ENCODE peak calls at places on chromosomes 5 and 9, in six cellular contexts. One of them, this sample, is unnamed.

GRCh38 chr9:15513335-15513734 is 2.6 kb upstream of the PSIP1 start:
- DNase-seq in AG09309: no peak
- DNase-seq in stimulated activated CD8-positive, alpha-beta memory T cell treated with anti-CD3 and anti-CD28 coated beads, Interleukin-2, amount 100 ng/mL, for 48 hours: no peak
- DNase-seq in NCI-H1048: no peak
- DNase-seq in left lung: no peak
- DNase-seq in osteocyte: no peak
- DNase-seq in this sample: no peak

GRCh38 chr5:136080113-136080482 is 51.3 kb downstream of the TGFBI start:
- DNase-seq in AG09309: no peak
- DNase-seq in stimulated activated CD8-positive, alpha-beta memory T cell treated with anti-CD3 and anti-CD28 coated beads, Interleukin-2, amount 100 ng/mL, for 48 hours: no peak
- DNase-seq in NCI-H1048: no peak
- DNase-seq in left lung: no peak
- DNase-seq in osteocyte: no peak
- DNase-seq in this sample: no peak

GRCh38 chr5:173412566-173412965 is 84.4 kb upstream of the STC2 start:
- DNase-seq in AG09309: no peak
- DNase-seq in stimulated activated CD8-positive, alpha-beta memory T cell treated with anti-CD3 and anti-CD28 coated beads, Interleukin-2, amount 100 ng/mL, for 48 hours: no peak
- DNase-seq in NCI-H1048: no peak
- DNase-seq in left lung: no peak
- DNase-seq in osteocyte: no peak
- DNase-seq in this sample: no peak

GRCh38 chr9:135060461-135061116 is 26.9 kb upstream of the OLFM1 start:
- DNase-seq in AG09309: no peak
- DNase-seq in stimulated activated CD8-positive, alpha-beta memory T cell treated with anti-CD3 and anti-CD28 coated beads, Interleukin-2, amount 100 ng/mL, for 48 hours: no peak
- DNase-seq in NCI-H1048: no peak
- DNase-seq in left lung: peak
- DNase-seq in osteocyte: no peak
- DNase-seq in this sample: peak

GRCh38 chr5:17910318-17910717 is 276.1 kb downstream of the TAF11L14 start:
- DNase-seq in AG09309: no peak
- DNase-seq in stimulated activated CD8-positive, alpha-beta memory T cell treated with anti-CD3 and anti-CD28 coated beads, Interleukin-2, amount 100 ng/mL, for 48 hours: no peak
- DNase-seq in NCI-H1048: no peak
- DNase-seq in left lung: no peak
- DNase-seq in osteocyte: no peak
- DNase-seq in this sample: no peak

GRCh38 chr5:143527808-143528207 is 124.3 kb upstream of the NR3C1 start:
- DNase-seq in AG09309: no peak
- DNase-seq in stimulated activated CD8-positive, alpha-beta memory T cell treated with anti-CD3 and anti-CD28 coated beads, Interleukin-2, amount 100 ng/mL, for 48 hours: no peak
- DNase-seq in NCI-H1048: no peak
- DNase-seq in left lung: no peak
- DNase-seq in osteocyte: no peak
- DNase-seq in this sample: no peak

GRCh38 chr5:75672616-75673015 is 44.6 kb downstream of the POC5 start:
- DNase-seq in AG09309: no peak
- DNase-seq in stimulated activated CD8-positive, alpha-beta memory T cell treated with anti-CD3 and anti-CD28 coated beads, Interleukin-2, amount 100 ng/mL, for 48 hours: no peak
- DNase-seq in NCI-H1048: no peak
- DNase-seq in left lung: no peak
- DNase-seq in osteocyte: no peak
- DNase-seq in this sample: no peak

GRCh38 chr9:137138058-137138697 is 776 bp upstream of the GRIN1 start:
- DNase-seq in AG09309: no peak
- DNase-seq in stimulated activated CD8-positive, alpha-beta memory T cell treated with anti-CD3 and anti-CD28 coated beads, Interleukin-2, amount 100 ng/mL, for 48 hours: no peak
- DNase-seq in NCI-H1048: no peak
- DNase-seq in left lung: no peak
- DNase-seq in osteocyte: no peak
- DNase-seq in this sample: no peak

GRCh38 chr9:97307091-97307490 is 368 bp upstream of the CCDC180 start:
- DNase-seq in AG09309: no peak
- DNase-seq in stimulated activated CD8-positive, alpha-beta memory T cell treated with anti-CD3 and anti-CD28 coated beads, Interleukin-2, amount 100 ng/mL, for 48 hours: peak
- DNase-seq in NCI-H1048: no peak
- DNase-seq in left lung: peak
- DNase-seq in osteocyte: no peak
- DNase-seq in this sample: no peak

GRCh38 chr9:1102010-1102712 is 52.0 kb downstream of the DMRT2 start:
- DNase-seq in AG09309: no peak
- DNase-seq in stimulated activated CD8-positive, alpha-beta memory T cell treated with anti-CD3 and anti-CD28 coated beads, Interleukin-2, amount 100 ng/mL, for 48 hours: no peak
- DNase-seq in NCI-H1048: no peak
- DNase-seq in left lung: no peak
- DNase-seq in osteocyte: no peak
- DNase-seq in this sample: no peak

GRCh38 chr5:123132330-123132729 is 43.3 kb downstream of the PRDM6 start:
- DNase-seq in AG09309: no peak
- DNase-seq in stimulated activated CD8-positive, alpha-beta memory T cell treated with anti-CD3 and anti-CD28 coated beads, Interleukin-2, amount 100 ng/mL, for 48 hours: no peak
- DNase-seq in NCI-H1048: no peak
- DNase-seq in left lung: no peak
- DNase-seq in osteocyte: no peak
- DNase-seq in this sample: no peak

GRCh38 chr5:138454121-138454520 is 11.2 kb upstream of the EGR1 start:
- DNase-seq in AG09309: no peak
- DNase-seq in stimulated activated CD8-positive, alpha-beta memory T cell treated with anti-CD3 and anti-CD28 coated beads, Interleukin-2, amount 100 ng/mL, for 48 hours: no peak
- DNase-seq in NCI-H1048: no peak
- DNase-seq in left lung: no peak
- DNase-seq in osteocyte: peak
- DNase-seq in this sample: no peak

GRCh38 chr5:9864791-9865190 is 234.6 kb upstream of the TAS2R1 start:
- DNase-seq in AG09309: no peak
- DNase-seq in stimulated activated CD8-positive, alpha-beta memory T cell treated with anti-CD3 and anti-CD28 coated beads, Interleukin-2, amount 100 ng/mL, for 48 hours: no peak
- DNase-seq in NCI-H1048: no peak
- DNase-seq in left lung: no peak
- DNase-seq in osteocyte: no peak
- DNase-seq in this sample: no peak

GRCh38 chr9:135514342-135515082 is 6.7 kb upstream of the LCN1 start:
- DNase-seq in AG09309: no peak
- DNase-seq in stimulated activated CD8-positive, alpha-beta memory T cell treated with anti-CD3 and anti-CD28 coated beads, Interleukin-2, amount 100 ng/mL, for 48 hours: no peak
- DNase-seq in NCI-H1048: no peak
- DNase-seq in left lung: no peak
- DNase-seq in osteocyte: peak
- DNase-seq in this sample: peak

GRCh38 chr5:57302164-57302563 is 128.3 kb downstream of the GPBP1 start:
- DNase-seq in AG09309: no peak
- DNase-seq in stimulated activated CD8-positive, alpha-beta memory T cell treated with anti-CD3 and anti-CD28 coated beads, Interleukin-2, amount 100 ng/mL, for 48 hours: no peak
- DNase-seq in NCI-H1048: peak
- DNase-seq in left lung: no peak
- DNase-seq in osteocyte: no peak
- DNase-seq in this sample: no peak

GRCh38 chr5:67577424-67577823 is 380.8 kb upstream of the CD180 start:
- DNase-seq in AG09309: no peak
- DNase-seq in stimulated activated CD8-positive, alpha-beta memory T cell treated with anti-CD3 and anti-CD28 coated beads, Interleukin-2, amount 100 ng/mL, for 48 hours: no peak
- DNase-seq in NCI-H1048: no peak
- DNase-seq in left lung: no peak
- DNase-seq in osteocyte: no peak
- DNase-seq in this sample: no peak

GRCh38 chr5:178740926-178741325 is 10.5 kb upstream of the ZNF354A start:
- DNase-seq in AG09309: no peak
- DNase-seq in stimulated activated CD8-positive, alpha-beta memory T cell treated with anti-CD3 and anti-CD28 coated beads, Interleukin-2, amount 100 ng/mL, for 48 hours: no peak
- DNase-seq in NCI-H1048: no peak
- DNase-seq in left lung: no peak
- DNase-seq in osteocyte: no peak
- DNase-seq in this sample: no peak

GRCh38 chr9:71754151-71754550 is 14.2 kb downstream of the CEMIP2 start:
- DNase-seq in AG09309: no peak
- DNase-seq in stimulated activated CD8-positive, alpha-beta memory T cell treated with anti-CD3 and anti-CD28 coated beads, Interleukin-2, amount 100 ng/mL, for 48 hours: no peak
- DNase-seq in NCI-H1048: no peak
- DNase-seq in left lung: no peak
- DNase-seq in osteocyte: no peak
- DNase-seq in this sample: no peak

GRCh38 chr5:67301285-67301904 is 104.8 kb upstream of the CD180 start:
- DNase-seq in AG09309: peak
- DNase-seq in stimulated activated CD8-positive, alpha-beta memory T cell treated with anti-CD3 and anti-CD28 coated beads, Interleukin-2, amount 100 ng/mL, for 48 hours: no peak
- DNase-seq in NCI-H1048: no peak
- DNase-seq in left lung: peak
- DNase-seq in osteocyte: no peak
- DNase-seq in this sample: peak

GRCh38 chr9:106074006-106074405 is 379.7 kb downstream of the TMEM38B start:
- DNase-seq in AG09309: no peak
- DNase-seq in stimulated activated CD8-positive, alpha-beta memory T cell treated with anti-CD3 and anti-CD28 coated beads, Interleukin-2, amount 100 ng/mL, for 48 hours: no peak
- DNase-seq in NCI-H1048: no peak
- DNase-seq in left lung: no peak
- DNase-seq in osteocyte: no peak
- DNase-seq in this sample: no peak

GRCh38 chr9:114718801-114719221 is 36.8 kb upstream of the TEX48 start:
- DNase-seq in AG09309: no peak
- DNase-seq in stimulated activated CD8-positive, alpha-beta memory T cell treated with anti-CD3 and anti-CD28 coated beads, Interleukin-2, amount 100 ng/mL, for 48 hours: peak
- DNase-seq in NCI-H1048: no peak
- DNase-seq in left lung: no peak
- DNase-seq in osteocyte: no peak
- DNase-seq in this sample: no peak

GRCh38 chr5:126124706-126125345 is 298.4 kb upstream of the GRAMD2B start:
- DNase-seq in AG09309: no peak
- DNase-seq in stimulated activated CD8-positive, alpha-beta memory T cell treated with anti-CD3 and anti-CD28 coated beads, Interleukin-2, amount 100 ng/mL, for 48 hours: no peak
- DNase-seq in NCI-H1048: no peak
- DNase-seq in left lung: no peak
- DNase-seq in osteocyte: no peak
- DNase-seq in this sample: no peak

GRCh38 chr9:130696139-130696650 is 2.6 kb downstream of the EXOSC2 start:
- DNase-seq in AG09309: no peak
- DNase-seq in stimulated activated CD8-positive, alpha-beta memory T cell treated with anti-CD3 and anti-CD28 coated beads, Interleukin-2, amount 100 ng/mL, for 48 hours: no peak
- DNase-seq in NCI-H1048: no peak
- DNase-seq in left lung: no peak
- DNase-seq in osteocyte: no peak
- DNase-seq in this sample: no peak

GRCh38 chr9:114900937-114901802 is 29.2 kb downstream of the TNFSF8 start:
- DNase-seq in AG09309: no peak
- DNase-seq in stimulated activated CD8-positive, alpha-beta memory T cell treated with anti-CD3 and anti-CD28 coated beads, Interleukin-2, amount 100 ng/mL, for 48 hours: no peak
- DNase-seq in NCI-H1048: no peak
- DNase-seq in left lung: no peak
- DNase-seq in osteocyte: no peak
- DNase-seq in this sample: no peak

GRCh38 chr5:135010502-135011354 is 23.3 kb downstream of the PITX1 start:
- DNase-seq in AG09309: no peak
- DNase-seq in stimulated activated CD8-positive, alpha-beta memory T cell treated with anti-CD3 and anti-CD28 coated beads, Interleukin-2, amount 100 ng/mL, for 48 hours: no peak
- DNase-seq in NCI-H1048: no peak
- DNase-seq in left lung: no peak
- DNase-seq in osteocyte: peak
- DNase-seq in this sample: no peak

GRCh38 chr5:159316519-159317383 is 13.5 kb downstream of the IL12B start:
- DNase-seq in AG09309: peak
- DNase-seq in stimulated activated CD8-positive, alpha-beta memory T cell treated with anti-CD3 and anti-CD28 coated beads, Interleukin-2, amount 100 ng/mL, for 48 hours: peak
- DNase-seq in NCI-H1048: no peak
- DNase-seq in left lung: no peak
- DNase-seq in osteocyte: no peak
- DNase-seq in this sample: no peak

GRCh38 chr5:126002222-126002897 is 420.8 kb upstream of the GRAMD2B start:
- DNase-seq in AG09309: peak
- DNase-seq in stimulated activated CD8-positive, alpha-beta memory T cell treated with anti-CD3 and anti-CD28 coated beads, Interleukin-2, amount 100 ng/mL, for 48 hours: no peak
- DNase-seq in NCI-H1048: no peak
- DNase-seq in left lung: peak
- DNase-seq in osteocyte: no peak
- DNase-seq in this sample: peak

GRCh38 chr5:141654298-141654697 is 3.1 kb upstream of the FCHSD1 start:
- DNase-seq in AG09309: peak
- DNase-seq in stimulated activated CD8-positive, alpha-beta memory T cell treated with anti-CD3 and anti-CD28 coated beads, Interleukin-2, amount 100 ng/mL, for 48 hours: no peak
- DNase-seq in NCI-H1048: no peak
- DNase-seq in left lung: no peak
- DNase-seq in osteocyte: no peak
- DNase-seq in this sample: no peak

GRCh38 chr9:33120620-33121019 is 44.1 kb upstream of the SMU1 start:
- DNase-seq in AG09309: no peak
- DNase-seq in stimulated activated CD8-positive, alpha-beta memory T cell treated with anti-CD3 and anti-CD28 coated beads, Interleukin-2, amount 100 ng/mL, for 48 hours: no peak
- DNase-seq in NCI-H1048: no peak
- DNase-seq in left lung: no peak
- DNase-seq in osteocyte: no peak
- DNase-seq in this sample: no peak

GRCh38 chr5:28374492-28374934 is 1336.1 kb upstream of the CDH9 start:
- DNase-seq in AG09309: no peak
- DNase-seq in stimulated activated CD8-positive, alpha-beta memory T cell treated with anti-CD3 and anti-CD28 coated beads, Interleukin-2, amount 100 ng/mL, for 48 hours: no peak
- DNase-seq in NCI-H1048: no peak
- DNase-seq in left lung: peak
- DNase-seq in osteocyte: no peak
- DNase-seq in this sample: no peak

GRCh38 chr5:107698286-107698685 is 27.5 kb upstream of the EFNA5 start:
- DNase-seq in AG09309: peak
- DNase-seq in stimulated activated CD8-positive, alpha-beta memory T cell treated with anti-CD3 and anti-CD28 coated beads, Interleukin-2, amount 100 ng/mL, for 48 hours: no peak
- DNase-seq in NCI-H1048: no peak
- DNase-seq in left lung: no peak
- DNase-seq in osteocyte: no peak
- DNase-seq in this sample: no peak

GRCh38 chr5:33852327-33852726 is 39.5 kb downstream of the ADAMTS12 start:
- DNase-seq in AG09309: no peak
- DNase-seq in stimulated activated CD8-positive, alpha-beta memory T cell treated with anti-CD3 and anti-CD28 coated beads, Interleukin-2, amount 100 ng/mL, for 48 hours: no peak
- DNase-seq in NCI-H1048: no peak
- DNase-seq in left lung: no peak
- DNase-seq in osteocyte: no peak
- DNase-seq in this sample: no peak

GRCh38 chr9:18923167-18923566 is 109.8 kb downstream of the SAXO1 start:
- DNase-seq in AG09309: no peak
- DNase-seq in stimulated activated CD8-positive, alpha-beta memory T cell treated with anti-CD3 and anti-CD28 coated beads, Interleukin-2, amount 100 ng/mL, for 48 hours: no peak
- DNase-seq in NCI-H1048: no peak
- DNase-seq in left lung: no peak
- DNase-seq in osteocyte: no peak
- DNase-seq in this sample: no peak

GRCh38 chr5:103800728-103801127 is 238.1 kb upstream of the NUDT12 start:
- DNase-seq in AG09309: peak
- DNase-seq in stimulated activated CD8-positive, alpha-beta memory T cell treated with anti-CD3 and anti-CD28 coated beads, Interleukin-2, amount 100 ng/mL, for 48 hours: no peak
- DNase-seq in NCI-H1048: no peak
- DNase-seq in left lung: no peak
- DNase-seq in osteocyte: no peak
- DNase-seq in this sample: no peak

GRCh38 chr9:7154650-7155049 is 396.9 kb downstream of the KDM4C start:
- DNase-seq in AG09309: no peak
- DNase-seq in stimulated activated CD8-positive, alpha-beta memory T cell treated with anti-CD3 and anti-CD28 coated beads, Interleukin-2, amount 100 ng/mL, for 48 hours: no peak
- DNase-seq in NCI-H1048: no peak
- DNase-seq in left lung: no peak
- DNase-seq in osteocyte: no peak
- DNase-seq in this sample: no peak

GRCh38 chr5:90560771-90561170 is 2.2 kb downstream of the ADGRV1 start:
- DNase-seq in AG09309: no peak
- DNase-seq in stimulated activated CD8-positive, alpha-beta memory T cell treated with anti-CD3 and anti-CD28 coated beads, Interleukin-2, amount 100 ng/mL, for 48 hours: no peak
- DNase-seq in NCI-H1048: no peak
- DNase-seq in left lung: no peak
- DNase-seq in osteocyte: no peak
- DNase-seq in this sample: no peak

GRCh38 chr9:98851730-98852462 is 44.4 kb downstream of the GALNT12 start:
- DNase-seq in AG09309: no peak
- DNase-seq in stimulated activated CD8-positive, alpha-beta memory T cell treated with anti-CD3 and anti-CD28 coated beads, Interleukin-2, amount 100 ng/mL, for 48 hours: peak
- DNase-seq in NCI-H1048: no peak
- DNase-seq in left lung: no peak
- DNase-seq in osteocyte: no peak
- DNase-seq in this sample: no peak

GRCh38 chr5:165029471-165029870 is 1524.1 kb downstream of the MAT2B start:
- DNase-seq in AG09309: no peak
- DNase-seq in stimulated activated CD8-positive, alpha-beta memory T cell treated with anti-CD3 and anti-CD28 coated beads, Interleukin-2, amount 100 ng/mL, for 48 hours: no peak
- DNase-seq in NCI-H1048: no peak
- DNase-seq in left lung: peak
- DNase-seq in osteocyte: no peak
- DNase-seq in this sample: no peak